ENCODE peak calls at places on chromosomes 7 and 10, in nine cellular contexts. G, Q, J, L, B, M, U, Y and K are unnamed samples.

GRCh38 chr7:50505553-50505952 is 55.4 kb upstream of the FIGNL1 start:
- DNase-seq in Y (no peak), B (no peak), M (no peak), U (no peak), G (no peak), J (no peak), L (no peak), Q (no peak), K (no peak)

GRCh38 chr10:57925045-57925444 is 342.6 kb downstream of the IPMK start:
- DNase-seq in B (no peak), M (no peak), G (no peak), Y (no peak), U (no peak), J (no peak), L (no peak), Q (no peak), K (no peak)

GRCh38 chr7:2109936-2110585 is 122.7 kb downstream of the MAD1L1 start:
- DNase-seq in B (no peak), Q (peak), L (no peak), M (no peak), G (no peak), U (no peak), Y (no peak), J (peak), K (no peak)

GRCh38 chr7:102978280-102978679 is 65.5 kb downstream of the LRRC17 start:
- DNase-seq in M (no peak), Y (no peak), G (no peak), L (no peak), Q (peak), U (no peak), J (no peak), B (no peak), K (no peak)

GRCh38 chr7:125668321-125668993 is 738.8 kb upstream of the POT1 start:
- DNase-seq in B (no peak), L (no peak), U (no peak), Q (no peak), Y (no peak), J (no peak), G (no peak), M (no peak), K (no peak)

GRCh38 chr10:53088956-53089355 is 316.4 kb upstream of the MBL2 start:
- DNase-seq in Y (no peak), J (no peak), L (no peak), G (no peak), M (no peak), U (no peak), Q (no peak), B (no peak), K (no peak)

GRCh38 chr10:14860782-14861181 is 17.9 kb upstream of the SUV39H2 start:
- DNase-seq in Q (no peak), Y (no peak), B (no peak), G (no peak), M (no peak), U (no peak), J (no peak), L (no peak), K (no peak)

GRCh38 chr10:12533151-12533550 is 183.8 kb downstream of the CAMK1D start:
- DNase-seq in Y (no peak), B (no peak), U (no peak), G (no peak), Q (no peak), J (no peak), M (no peak), L (no peak), K (no peak)

GRCh38 chr10:131212763-131213325 is 98.7 kb downstream of the TCERG1L start:
- DNase-seq in J (no peak), M (no peak), B (no peak), Q (no peak), G (no peak), Y (no peak), U (no peak), L (no peak), K (no peak)

GRCh38 chr10:105023706-105024105 is 382.6 kb downstream of the SORCS3 start:
- DNase-seq in B (no peak), Y (no peak), Q (peak), M (no peak), G (no peak), J (no peak), L (no peak), U (no peak), K (no peak)

GRCh38 chr7:49852619-49853462 is 79.4 kb downstream of the VWC2 start:
- DNase-seq in U (no peak), L (no peak), J (no peak), B (peak), M (no peak), Q (peak), Y (peak), G (no peak), K (peak)

GRCh38 chr10:104429834-104430233 is 76.2 kb downstream of the CFAP58 start:
- DNase-seq in Q (no peak), M (no peak), L (no peak), U (no peak), B (no peak), Y (no peak), J (no peak), G (no peak), K (no peak)

GRCh38 chr7:111931016-111931517 is 275.1 kb downstream of the DOCK4 start:
- DNase-seq in G (no peak), J (no peak), L (no peak), Q (peak), M (no peak), B (no peak), Y (no peak), U (no peak), K (no peak)

GRCh38 chr10:27158421-27158820 is 3.3 kb downstream of the MASTL start:
- DNase-seq in G (no peak), B (no peak), L (no peak), U (no peak), J (no peak), M (no peak), Y (no peak), Q (no peak), K (no peak)

GRCh38 chr10:100817268-100817839 is 72.0 kb downstream of the PAX2 start:
- DNase-seq in U (no peak), Y (no peak), L (no peak), J (no peak), G (no peak), B (no peak), Q (no peak), M (no peak), K (no peak)

GRCh38 chr7:44615149-44615611 is 8.8 kb downstream of the OGDH start:
- DNase-seq in J (no peak), G (no peak), M (peak), U (no peak), B (no peak), Q (no peak), L (peak), Y (no peak), K (no peak)

GRCh38 chr10:102555781-102556328 is 52.1 kb downstream of the SUFU start:
- DNase-seq in B (peak), Y (no peak), L (no peak), G (no peak), M (no peak), U (no peak), Q (peak), J (no peak), K (peak)

GRCh38 chr10:88218362-88218761 is 354.9 kb downstream of the PTEN start:
- DNase-seq in Y (no peak), G (no peak), M (no peak), Q (no peak), B (no peak), L (no peak), J (no peak), U (no peak), K (no peak)